ENCODE peak calls at places on chromosomes 2 and 18, in four cellular contexts. S is nucleus accumbens, V is NCI-H1105, M is stomach. O is an unnamed sample.

GRCh38 chr2:216863946-216864345 is 4.1 kb upstream of the TNP1 start:
- DNase-seq in S (no peak), V (no peak), M (no peak), O (no peak)

GRCh38 chr2:226123307-226123706 is 676.3 kb downstream of the IRS1 start:
- DNase-seq in S (no peak), V (no peak), M (no peak), O (no peak)

GRCh38 chr2:86249843-86250402 is 50.7 kb downstream of the MRPL35 start:
- DNase-seq in S (no peak), V (no peak), M (peak), O (no peak)

GRCh38 chr2:23587330-23587729 is 202.4 kb downstream of the KLHL29 start:
- DNase-seq in S (no peak), V (no peak), M (no peak), O (no peak)

GRCh38 chr2:636649-637405 is 40.4 kb downstream of the TMEM18 start:
- DNase-seq in S (no peak), V (no peak), M (peak), O (no peak)

GRCh38 chr18:66083078-66083477 is 332.3 kb downstream of the CDH7 start:
- DNase-seq in S (no peak), V (no peak), M (no peak), O (no peak)

GRCh38 chr18:11653521-11653920 is 35.5 kb upstream of the GNAL start:
- DNase-seq in S (no peak), V (no peak), M (no peak), O (no peak)

GRCh38 chr2:106638043-106638442 is 150.9 kb downstream of the CD8B2 start:
- DNase-seq in S (no peak), V (peak), M (no peak), O (no peak)

GRCh38 chr2:168992591-168993349 is 38.4 kb downstream of the ABCB11 start:
- DNase-seq in S (no peak), V (no peak), M (no peak), O (no peak)

GRCh38 chr18:80042785-80043184 is 8.6 kb downstream of the RBFA start:
- DNase-seq in S (no peak), V (no peak), M (no peak), O (no peak)

GRCh38 chr2:46366675-46367067 is 69.5 kb downstream of the EPAS1 start:
- DNase-seq in S (no peak), V (no peak), M (no peak), O (no peak)

GRCh38 chr2:23250371-23250770 is 134.6 kb upstream of the KLHL29 start:
- DNase-seq in S (no peak), V (no peak), M (no peak), O (no peak)

GRCh38 chr18:49447810-49448745 is 12.4 kb downstream of the DYM start:
- DNase-seq in S (no peak), V (peak), M (no peak), O (no peak)

GRCh38 chr2:163734911-163735691 is 707 bp downstream of the FIGN start:
- DNase-seq in S (no peak), V (no peak), M (no peak), O (no peak)

GRCh38 chr2:55031505-55031904 is 18.7 kb downstream of the RTN4 start:
- DNase-seq in S (no peak), V (no peak), M (no peak), O (no peak)

GRCh38 chr2:23069156-23069555 is 315.8 kb upstream of the KLHL29 start:
- DNase-seq in S (no peak), V (no peak), M (no peak), O (no peak)

GRCh38 chr2:178874529-178875240 is 67.5 kb upstream of the TTN start:
- DNase-seq in S (no peak), V (no peak), M (no peak), O (no peak)

GRCh38 chr2:147646999-147647588 is 197.7 kb upstream of the ACVR2A start:
- DNase-seq in S (no peak), V (no peak), M (no peak), O (no peak)

GRCh38 chr2:129716781-129717559 is 262.5 kb upstream of the RAB6C start:
- DNase-seq in S (no peak), V (no peak), M (no peak), O (no peak)

GRCh38 chr2:37387143-37387835 is 42.9 kb downstream of the QPCT start:
- DNase-seq in S (no peak), V (no peak), M (no peak), O (no peak)

GRCh38 chr18:23883277-23883790 is 131.2 kb upstream of the TTC39C start:
- DNase-seq in S (no peak), V (peak), M (no peak), O (no peak)

GRCh38 chr18:79988925-79989361 is 580 bp upstream of the TXNL4A start:
- DNase-seq in S (no peak), V (no peak), M (peak), O (no peak)

GRCh38 chr2:189407161-189407943 is 33.9 kb upstream of the WDR75 start:
- DNase-seq in S (no peak), V (no peak), M (no peak), O (no peak)

GRCh38 chr2:213544940-213545339 is 260.7 kb downstream of the SPAG16 start:
- DNase-seq in S (no peak), V (no peak), M (no peak), O (no peak)

GRCh38 chr2:153917570-153917969 is 45.8 kb downstream of the GALNT13 start:
- DNase-seq in S (no peak), V (no peak), M (no peak), O (no peak)

GRCh38 chr2:25337276-25337675 is 4.4 kb downstream of the DNMT3A start:
- DNase-seq in S (no peak), V (no peak), M (no peak), O (no peak)

GRCh38 chr2:31286230-31286629 is 52.3 kb downstream of the EHD3 start:
- DNase-seq in S (no peak), V (no peak), M (no peak), O (no peak)

GRCh38 chr2:186486651-186487647 is 889 bp downstream of the ZC3H15 start:
- DNase-seq in S (no peak), V (no peak), M (no peak), O (no peak)

O was measured in thoracic aorta.